ENCODE peak calls at places on chromosomes 6 and 20, in eight cellular contexts. T is SIG-M5, B is AG08395, D is caudate nucleus, Y is KBM-7, S is GM12891, N is NCI-H1092 treated with DMSO at 0.1 percent for 48 hours, V is NCI-H82. U is an unnamed sample.
A peak's percentile ranks its signal among the peaks of the same experiment; 100 is the strongest.

GRCh38 chr6:42406296-42407280 is 45.1 kb downstream of the TRERF1 start:
- DNase-seq in T (no peak), B (no peak), D (no peak), Y (no peak), S (no peak), N (no peak), V (peak; percentile 80), U (peak; percentile 91)

GRCh38 chr20:23868321-23868720 is 11.2 kb downstream of the CST5 start:
- DNase-seq in T (no peak), B (no peak), D (no peak), Y (no peak), S (no peak), N (no peak), V (no peak), U (no peak)

GRCh38 chr20:1631309-1632227 is 11.8 kb upstream of the SIRPB1 start:
- DNase-seq in T (no peak), B (peak; percentile 12), D (no peak), Y (no peak), S (no peak), N (no peak), V (no peak), U (no peak)

GRCh38 chr6:41273699-41274098 is 12.8 kb downstream of the TREM1 start:
- DNase-seq in T (no peak), B (no peak), D (no peak), Y (no peak), S (no peak), N (no peak), V (no peak), U (no peak)

GRCh38 chr20:63434599-63435378 is 37.7 kb downstream of the KCNQ2 start:
- DNase-seq in T (no peak), B (peak; percentile 84), D (peak; percentile 42), Y (peak; percentile 92), S (peak; percentile 84), N (peak; percentile 59), V (peak; percentile 82), U (peak; percentile 52)

GRCh38 chr6:139903411-139904157 is 529.1 kb upstream of the CITED2 start:
- DNase-seq in T (peak; percentile 41), B (no peak), D (no peak), Y (no peak), S (peak; percentile 32), N (no peak), V (no peak), U (no peak)

GRCh38 chr6:137754366-137754765 is 112.7 kb upstream of the TNFAIP3 start:
- DNase-seq in T (no peak), B (no peak), D (no peak), Y (peak; percentile 59), S (no peak), N (no peak), V (no peak), U (no peak)

GRCh38 chr20:36153754-36154695 is 515 bp upstream of the EPB41L1 start:
- DNase-seq in T (no peak), B (peak; percentile 91), D (peak; percentile 70), Y (peak; percentile 35), S (peak; percentile 54), N (peak; percentile 67), V (peak; percentile 87), U (peak; percentile 86)

U was measured in NCI-H69.